ENCODE peak calls at places on chromosomes 13 and 19, in five cellular contexts. I is left ventricle myocardium inferior, T is upper lobe of left lung, Z is uterus, U is heart right ventricle. V is an unnamed sample.
A peak's percentile ranks its signal among the peaks of the same experiment; 100 is the strongest.

GRCh38 chr19:1767464-1767933 is 14.2 kb downstream of the ONECUT3 start:
- DNase-seq in Z (no peak), I (peak; percentile 33), T (peak; percentile 28), U (peak; percentile 48), V (peak; percentile 58)

GRCh38 chr19:19451429-19452240 is 46.2 kb downstream of the GATAD2A start:
- DNase-seq in T (peak; percentile 72), I (no peak), U (no peak), Z (no peak), V (no peak)

GRCh38 chr19:54152878-54153524 is 6.5 kb downstream of the LENG1 start:
- DNase-seq in I (no peak), T (no peak), Z (no peak), U (no peak), V (no peak)

GRCh38 chr19:4139614-4140236 is 13.7 kb upstream of the CREB3L3 start:
- DNase-seq in Z (peak; percentile 68), I (peak; percentile 73), T (peak; percentile 88), U (peak; percentile 87), V (peak; percentile 79)

GRCh38 chr13:106105153-106105552 is 430.3 kb downstream of the EFNB2 start:
- DNase-seq in I (no peak), U (no peak), T (no peak), Z (no peak), V (no peak)

GRCh38 chr13:36357692-36358091 is 11.5 kb upstream of the SPART start:
- DNase-seq in I (peak; percentile 56), Z (peak; percentile 74), T (no peak), U (no peak), V (no peak)

GRCh38 chr13:28324181-28324789 is 170.6 kb downstream of the FLT1 start:
- DNase-seq in T (peak; percentile 47), Z (peak; percentile 50), I (peak; percentile 33), U (no peak), V (no peak)

GRCh38 chr13:88464851-88465250 is 793.7 kb downstream of the SLITRK5 start:
- DNase-seq in Z (no peak), I (no peak), U (no peak), T (no peak), V (no peak)

GRCh38 chr19:52963229-52963760 is 614 bp upstream of the ZNF816 start:
- DNase-seq in Z (peak; percentile 20), I (peak; percentile 20), U (peak; percentile 22), T (no peak), V (peak; percentile 39)

GRCh38 chr19:2055871-2056809 is 5.1 kb upstream of the MKNK2 start:
- DNase-seq in I (peak; percentile 71), Z (peak; percentile 90), T (peak; percentile 64), U (peak; percentile 56), V (peak; percentile 28)

GRCh38 chr13:98476538-98476966 is 100.4 kb downstream of the STK24 start:
- DNase-seq in I (peak; percentile 45), Z (peak; percentile 50), T (peak; percentile 81), U (no peak), V (peak; percentile 41)

GRCh38 chr19:48501961-48502719 is 9.5 kb downstream of the LMTK3 start:
- DNase-seq in U (no peak), I (no peak), T (peak; percentile 97), Z (no peak), V (peak; percentile 95)

GRCh38 chr13:112213467-112214245 is 146.7 kb downstream of the SOX1 start:
- DNase-seq in T (peak; percentile 68), I (no peak), U (no peak), Z (no peak), V (peak; percentile 86)

GRCh38 chr19:49555600-49556411 is 24.6 kb downstream of the NOSIP start:
- DNase-seq in T (peak; percentile 88), U (peak; percentile 47), I (peak; percentile 32), Z (peak; percentile 77), V (peak; percentile 92)

GRCh38 chr19:52959613-52960295 is 2.9 kb downstream of the ZNF816 start:
- DNase-seq in T (no peak), U (no peak), Z (no peak), I (no peak), V (no peak)

GRCh38 chr19:43767316-43767715 is 12.6 kb upstream of the SMG9 start:
- DNase-seq in T (no peak), Z (no peak), U (no peak), I (no peak), V (no peak)

GRCh38 chr19:43763473-43763939 is 8.7 kb upstream of the SMG9 start:
- DNase-seq in T (no peak), Z (no peak), U (no peak), I (no peak), V (no peak)

GRCh38 chr19:43766755-43767043 is 11.9 kb upstream of the SMG9 start:
- DNase-seq in I (no peak), Z (no peak), U (no peak), T (no peak), V (no peak)

GRCh38 chr19:43762814-43763213 is 8.1 kb upstream of the SMG9 start:
- DNase-seq in Z (no peak), T (no peak), U (no peak), I (no peak), V (no peak)

DNA sequence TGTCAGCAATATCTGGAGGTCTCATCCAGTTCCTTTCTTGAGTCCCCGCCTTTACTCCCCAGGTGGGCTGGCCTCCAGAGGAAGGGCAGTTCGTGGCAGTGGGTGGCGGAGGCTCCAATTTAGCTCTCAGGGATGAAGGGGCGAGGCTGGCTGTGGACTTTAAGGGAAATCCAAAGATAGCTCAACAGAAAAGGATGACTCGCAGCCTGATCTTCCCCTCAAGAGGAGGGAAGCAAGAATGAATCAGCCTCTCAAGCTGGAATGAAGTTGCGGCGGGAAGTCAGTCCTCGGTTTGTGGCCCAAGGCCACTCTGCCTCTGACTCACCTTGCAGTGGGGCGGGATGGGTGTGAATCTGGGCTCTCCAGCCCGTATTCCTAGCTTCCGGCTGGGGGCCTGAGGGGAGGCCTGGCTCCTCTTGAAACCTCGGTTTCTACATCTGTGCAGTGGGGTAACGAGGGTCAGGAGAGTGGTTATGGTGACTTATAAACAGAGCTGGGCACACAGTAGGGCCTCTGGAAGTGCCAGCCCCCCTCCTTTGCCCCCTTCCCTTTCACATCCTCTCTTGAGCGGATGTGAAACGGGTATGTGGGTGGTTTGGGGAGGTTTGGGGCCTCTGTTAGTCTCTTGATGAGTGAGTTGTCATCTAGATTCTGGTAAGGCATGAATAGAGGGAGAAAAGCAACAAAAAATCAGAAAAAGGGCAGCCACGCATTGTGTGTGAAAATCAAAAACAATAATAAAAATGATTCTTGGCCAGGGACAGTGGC is 10.5 kb upstream of the SMG9 start:
- DNase-seq in I (no peak), U (peak; percentile 32), Z (peak; percentile 30), T (peak; percentile 76), V (no peak)
- H3K4me3 ChIP-seq in I (no peak overlapping the region), U (no peak overlapping the region), Z (no peak overlapping the region), T (no peak overlapping the region), V (no peak overlapping the region)

GRCh38 chr13:41054919-41055619 is 6.2 kb upstream of the WBP4 start:
- DNase-seq in I (no peak), Z (no peak), U (no peak), T (no peak), V (no peak)
- TF ChIP-seq CTCF in I (no peak), Z (no peak), U (no peak), T (no peak), V (no peak)

GRCh38 chr13:24225930-24226329 is 65.4 kb downstream of the SPATA13 start:
- DNase-seq in U (no peak), Z (no peak), I (no peak), T (no peak), V (no peak)

GRCh38 chr13:24224232-24224680 is 63.7 kb downstream of the SPATA13 start:
- DNase-seq in I (no peak), Z (no peak), T (no peak), U (no peak), V (no peak)

GRCh38 chr13:24226762-24227161 is 66.2 kb downstream of the SPATA13 start:
- DNase-seq in T (no peak), Z (no peak), U (no peak), I (no peak), V (no peak)

GRCh38 chr13:24223341-24224231 is 63.1 kb downstream of the SPATA13 start:
- DNase-seq in T (no peak), I (no peak), Z (no peak), U (no peak), V (no peak)

GRCh38 chr13:24225062-24225461 is 64.5 kb downstream of the SPATA13 start:
- DNase-seq in U (no peak), T (no peak), Z (no peak), I (no peak), V (peak; percentile 34)
- H3K27ac ChIP-seq in U (no peak overlapping the region), T (no peak overlapping the region), Z (no peak overlapping the region), I (no peak overlapping the region), V (no peak overlapping the region)

GRCh38 chr13:93225610-93226009 is 997 bp upstream of the GPC6 start:
- DNase-seq in T (no peak), I (no peak), U (no peak), Z (no peak), V (no peak)

GRCh38 chr13:93226623-93227279 is at the start of gene GPC6:
- DNase-seq in U (no peak), Z (no peak), I (no peak), T (no peak), V (no peak)

GRCh38 chr13:93226065-93226622 is 463 bp upstream of the GPC6 start:
- DNase-seq in T (no peak), I (no peak), Z (no peak), U (no peak), V (no peak)

GRCh38 chr13:93227906-93228801 is 1.5 kb downstream of the GPC6 start:
- DNase-seq in Z (peak; percentile 26), T (no peak), I (peak; percentile 33), U (peak; percentile 31), V (peak; percentile 36)

DNA sequence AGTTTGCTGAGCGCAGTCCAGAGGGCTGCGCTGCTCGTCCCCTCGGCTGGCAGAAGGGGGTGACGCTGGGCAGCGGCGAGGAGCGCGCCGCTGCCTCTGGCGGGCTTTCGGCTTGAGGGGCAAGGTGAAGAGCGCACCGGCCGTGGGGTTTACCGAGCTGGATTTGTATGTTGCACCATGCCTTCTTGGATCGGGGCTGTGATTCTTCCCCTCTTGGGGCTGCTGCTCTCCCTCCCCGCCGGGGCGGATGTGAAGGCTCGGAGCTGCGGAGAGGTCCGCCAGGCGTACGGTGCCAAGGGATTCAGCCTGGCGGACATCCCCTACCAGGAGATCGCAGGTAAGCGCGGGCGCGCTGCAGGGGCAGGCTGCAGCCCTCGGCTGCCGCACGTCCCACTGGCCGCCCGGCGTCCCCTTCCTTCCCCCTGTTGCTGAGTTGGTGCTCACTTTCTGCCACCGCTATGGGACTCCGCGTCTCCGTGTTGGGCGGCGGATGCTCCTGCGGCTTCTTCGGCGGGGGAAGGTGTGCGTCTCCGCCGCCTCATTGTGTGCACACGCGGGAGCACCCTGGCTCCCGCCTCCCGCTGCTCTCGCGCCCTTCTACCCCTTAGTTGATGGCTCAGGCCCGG is 786 bp downstream of the GPC6 start:
- DNase-seq in Z (no peak), T (no peak), I (no peak), U (no peak), V (peak; percentile 18)
- H3K4me3 ChIP-seq in Z (peak overlapping the region; percentile 59), T (peak overlapping the region; percentile 19), I (peak overlapping the region; percentile 68), U (peak overlapping the region; percentile 59), V (peak overlapping the region; percentile 33)

DNA sequence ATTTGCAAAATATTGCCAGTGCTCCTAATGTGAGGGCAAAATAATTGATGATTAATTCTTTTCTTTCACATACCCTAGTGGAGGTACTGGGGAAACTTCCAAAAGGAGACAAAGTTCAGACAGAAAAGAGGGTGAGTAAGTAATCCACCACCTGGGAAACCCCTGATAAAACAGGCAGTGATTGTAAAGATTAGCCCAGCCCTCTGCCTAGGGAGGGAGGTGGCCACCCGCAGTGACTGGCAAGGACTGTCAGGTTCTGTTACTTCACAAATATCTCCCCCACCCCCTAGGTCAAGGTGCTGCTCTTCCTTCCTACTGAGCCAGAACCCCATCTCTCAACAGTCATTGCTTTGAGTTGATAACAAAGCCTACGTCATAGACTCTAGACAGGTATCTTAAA is 239.7 kb downstream of the DNAJC15 start:
- DNase-seq in T (no peak), Z (no peak), U (no peak), I (no peak), V (no peak)
- TF ChIP-seq CTCF in T (no peak), Z (no peak), U (no peak), I (no peak), V (no peak)

GRCh38 chr13:33191425-33192221 is 93.9 kb downstream of the STARD13 start:
- DNase-seq in T (no peak), I (no peak), Z (no peak), U (no peak), V (no peak)
- H3K27ac ChIP-seq in T (no peak overlapping the region), I (peak overlapping the region; percentile 24), Z (no peak overlapping the region), U (no peak overlapping the region), V (no peak overlapping the region)

V was measured in pancreas.